ENCODE peak calls at places on chromosomes 1 and 21, in seven cellular contexts. K is neural crest cell, W is fibroblast of mammary gland, M is body of pancreas, E is activated B cell treated with CpG ODN at 0.5 μM for 24 hours, B is GM06990, G is AG04450. J is an unnamed sample.

GRCh38 chr1:37994886-37995566 is 5.2 kb upstream of the SF3A3 start:
- DNase-seq in G (no peak), M (no peak), K (no peak), W (no peak), B (no peak), E (no peak), J (peak)

GRCh38 chr21:14526816-14527689 is 19.1 kb downstream of the SAMSN1 start:
- DNase-seq in B (no peak), E (no peak), M (no peak), K (no peak), G (no peak), W (no peak), J (no peak)

GRCh38 chr1:63320024-63320799 is 2.2 kb upstream of the FOXD3 start:
- DNase-seq in M (no peak), K (peak), W (no peak), B (no peak), G (no peak), E (peak), J (peak)

GRCh38 chr1:108569097-108569728 is 9.3 kb downstream of the EEIG2 start:
- DNase-seq in K (no peak), B (no peak), M (no peak), G (no peak), W (no peak), E (no peak), J (no peak)

GRCh38 chr1:16189921-16190499 is 22.4 kb downstream of the ARHGEF19 start:
- DNase-seq in G (no peak), E (no peak), W (no peak), K (no peak), M (no peak), B (no peak), J (no peak)

GRCh38 chr1:24459551-24460266 is 42.9 kb upstream of the RCAN3 start:
- DNase-seq in W (no peak), B (no peak), K (no peak), G (no peak), M (no peak), E (no peak), J (no peak)

GRCh38 chr1:22471078-22471477 is 19.4 kb downstream of the ZBTB40 start:
- DNase-seq in B (no peak), W (peak), M (peak), E (no peak), K (no peak), G (no peak), J (no peak)

GRCh38 chr1:115531806-115532359 is 109.9 kb upstream of the VANGL1 start:
- DNase-seq in E (no peak), K (no peak), B (no peak), W (no peak), M (no peak), G (no peak), J (no peak)

GRCh38 chr21:43726686-43727570 is 8.0 kb downstream of the PDXK start:
- DNase-seq in B (no peak), W (no peak), K (no peak), G (no peak), E (no peak), M (peak), J (no peak)

GRCh38 chr1:158793604-158794003 is 12.6 kb upstream of the OR6N2 start:
- DNase-seq in K (no peak), G (no peak), M (no peak), W (no peak), E (no peak), B (no peak), J (peak)

GRCh38 chr21:35483267-35483666 is 434.2 kb upstream of the RUNX1 start:
- DNase-seq in K (no peak), E (no peak), G (no peak), B (no peak), M (no peak), W (no peak), J (no peak)

GRCh38 chr1:33736496-33736895 is 127.4 kb upstream of the HMGB4 start:
- DNase-seq in K (no peak), E (no peak), B (no peak), W (no peak), G (no peak), M (no peak), J (no peak)

GRCh38 chr1:156177918-156178654 is 15.8 kb upstream of the SLC25A44 start:
- DNase-seq in E (no peak), G (no peak), M (no peak), B (no peak), W (no peak), K (no peak), J (no peak)

GRCh38 chr1:22465018-22465565 is 13.4 kb downstream of the ZBTB40 start:
- DNase-seq in B (no peak), W (no peak), K (no peak), M (no peak), G (no peak), E (no peak), J (no peak)

GRCh38 chr1:88736633-88737248 is 52.7 kb downstream of the PKN2 start:
- DNase-seq in M (no peak), K (no peak), W (peak), B (peak), G (no peak), E (no peak), J (no peak)

GRCh38 chr1:191582169-191582568 is 576.1 kb upstream of the RGS18 start:
- DNase-seq in W (no peak), E (no peak), G (no peak), K (no peak), M (no peak), B (no peak), J (no peak)

GRCh38 chr1:36133484-36133883 is 8.5 kb upstream of the COL8A2 start:
- DNase-seq in K (no peak), E (no peak), G (peak), M (peak), B (no peak), W (peak), J (no peak)

GRCh38 chr1:201916649-201917249 is 28.1 kb downstream of the SHISA4 start:
- DNase-seq in W (peak), B (no peak), M (peak), K (no peak), G (peak), E (no peak), J (no peak)

GRCh38 chr1:112394743-112395062 is 1.3 kb upstream of the CTTNBP2NL start:
- DNase-seq in M (no peak), W (no peak), B (peak), K (no peak), G (no peak), E (no peak), J (no peak)

GRCh38 chr21:28769683-28770082 is 223.0 kb downstream of the LTN1 start:
- DNase-seq in M (no peak), E (no peak), B (no peak), G (no peak), K (no peak), W (peak), J (no peak)

GRCh38 chr1:67118191-67118590 is 16.6 kb downstream of the C1orf141 start:
- DNase-seq in G (no peak), M (no peak), W (no peak), K (no peak), B (no peak), E (no peak), J (no peak)

GRCh38 chr1:69946935-69947334 is 258.4 kb downstream of the LRRC40 start:
- DNase-seq in B (no peak), E (no peak), W (no peak), M (no peak), K (no peak), G (no peak), J (no peak)

GRCh38 chr1:63821650-63822049 is 47.8 kb downstream of the ROR1 start:
- DNase-seq in W (peak), B (no peak), E (no peak), M (no peak), K (no peak), G (no peak), J (no peak)

GRCh38 chr1:24403806-24404205 is 9.8 kb downstream of the STPG1 start:
- DNase-seq in K (no peak), M (no peak), E (no peak), G (no peak), W (no peak), B (no peak), J (no peak)

GRCh38 chr1:42359466-42359865 is 21.1 kb upstream of the RIMKLA start:
- DNase-seq in M (no peak), B (no peak), K (no peak), W (no peak), G (no peak), E (no peak), J (no peak)

GRCh38 chr1:216705686-216706085 is 17.5 kb downstream of the ESRRG start:
- DNase-seq in W (no peak), K (no peak), B (no peak), M (no peak), G (no peak), E (no peak), J (no peak)

GRCh38 chr1:109112056-109112651 is 1.8 kb upstream of the ELAPOR1 start:
- DNase-seq in W (peak), B (no peak), M (no peak), E (no peak), G (no peak), K (peak), J (peak)

GRCh38 chr1:180981596-180982387 is 40.9 kb downstream of the STX6 start:
- DNase-seq in G (no peak), K (no peak), B (no peak), W (no peak), E (no peak), M (no peak), J (peak)

GRCh38 chr1:46535063-46535462 is 16.4 kb downstream of the KNCN start:
- DNase-seq in G (no peak), B (no peak), E (no peak), M (peak), K (no peak), W (peak), J (peak)
- TF ChIP-seq CTCF in G (peak), B (peak), E (no peak), M (peak), K (peak), W (peak), J (peak)

GRCh38 chr1:203777596-203777995 is 12.6 kb downstream of the LAX1 start:
- DNase-seq in M (no peak), B (no peak), G (no peak), W (no peak), E (no peak), K (no peak), J (no peak)

GRCh38 chr1:203772836-203773235 is 7.9 kb downstream of the LAX1 start:
- DNase-seq in M (no peak), G (no peak), E (no peak), K (no peak), B (no peak), W (no peak), J (no peak)

GRCh38 chr1:203778789-203779188 is 13.8 kb downstream of the LAX1 start:
- DNase-seq in E (no peak), G (no peak), M (no peak), W (no peak), K (no peak), B (no peak), J (no peak)

GRCh38 chr1:203771901-203772301 is 6.9 kb downstream of the LAX1 start:
- DNase-seq in W (no peak), K (no peak), M (no peak), G (no peak), E (no peak), B (no peak), J (no peak)

GRCh38 chr1:203776636-203777035 is 11.7 kb downstream of the LAX1 start:
- DNase-seq in W (no peak), G (no peak), K (no peak), E (no peak), M (no peak), B (no peak), J (no peak)
- TF ChIP-seq CTCF in W (peak), G (peak), K (peak), E (no peak), M (no peak), B (peak), J (no peak)

DNA sequence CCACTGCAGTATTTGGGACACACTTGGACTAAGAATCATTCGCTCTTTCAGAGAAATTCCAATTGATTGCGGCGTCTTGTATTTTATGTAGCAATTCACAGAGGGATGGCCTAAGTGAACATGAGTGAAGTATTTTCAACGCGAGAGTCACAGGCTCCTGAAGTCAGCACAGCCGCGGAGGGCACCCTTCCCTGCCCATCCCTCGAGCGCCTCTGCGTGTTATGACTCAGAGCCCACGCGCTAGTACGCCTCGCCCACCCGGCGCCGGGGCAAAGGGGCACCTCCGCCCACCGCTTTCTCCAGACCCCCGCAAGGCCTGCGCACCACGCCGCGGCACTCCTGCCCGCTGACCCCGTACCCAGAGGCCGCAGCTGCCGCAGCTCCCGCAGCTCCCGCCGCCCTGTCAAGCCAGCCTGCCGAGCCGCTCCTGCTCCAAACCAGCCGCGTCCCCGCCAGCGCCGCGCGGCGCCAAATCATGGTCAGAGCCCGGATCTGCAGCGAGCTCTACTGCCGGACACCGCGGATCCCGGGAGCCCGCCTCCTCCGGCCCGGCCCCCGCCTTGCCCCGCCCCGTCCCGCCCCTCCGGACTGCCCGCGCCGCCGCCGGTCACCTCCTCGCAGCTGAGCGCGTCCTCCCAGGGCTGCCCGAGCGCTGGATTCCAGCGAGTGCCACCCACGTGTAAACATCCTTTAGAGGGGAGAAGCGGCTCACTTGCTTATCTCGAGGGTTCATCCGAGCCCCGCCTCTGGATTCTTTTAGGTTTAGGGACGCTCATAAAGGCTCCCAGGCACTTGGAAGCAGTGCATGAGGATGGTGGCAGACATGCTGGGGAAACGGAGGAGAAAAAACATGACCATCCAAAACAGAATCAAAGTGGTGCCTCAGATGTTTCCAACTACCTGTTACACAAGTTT is at the start of gene GLRX2:
- DNase-seq in W (peak), E (peak), G (peak), M (peak), B (peak), K (peak), J (peak)
- TF ChIP-seq CTCF in W (no peak), E (no peak), G (no peak), M (no peak), B (no peak), K (no peak), J (no peak)

GRCh38 chr1:204358605-204359004 is 1.1 kb downstream of the PLEKHA6 start:
- DNase-seq in M (no peak), W (no peak), G (no peak), B (no peak), E (no peak), K (no peak), J (no peak)

GRCh38 chr1:204359131-204359473 is 627 bp downstream of the PLEKHA6 start:
- DNase-seq in B (no peak), W (no peak), E (no peak), G (no peak), M (no peak), K (no peak), J (no peak)

GRCh38 chr1:204358145-204358544 is 1.6 kb downstream of the PLEKHA6 start:
- DNase-seq in B (no peak), E (no peak), K (no peak), W (no peak), M (no peak), G (no peak), J (no peak)

GRCh38 chr1:204360314-204360713 is 585 bp upstream of the PLEKHA6 start:
- DNase-seq in K (no peak), B (no peak), W (no peak), G (no peak), M (no peak), E (no peak), J (no peak)

DNA sequence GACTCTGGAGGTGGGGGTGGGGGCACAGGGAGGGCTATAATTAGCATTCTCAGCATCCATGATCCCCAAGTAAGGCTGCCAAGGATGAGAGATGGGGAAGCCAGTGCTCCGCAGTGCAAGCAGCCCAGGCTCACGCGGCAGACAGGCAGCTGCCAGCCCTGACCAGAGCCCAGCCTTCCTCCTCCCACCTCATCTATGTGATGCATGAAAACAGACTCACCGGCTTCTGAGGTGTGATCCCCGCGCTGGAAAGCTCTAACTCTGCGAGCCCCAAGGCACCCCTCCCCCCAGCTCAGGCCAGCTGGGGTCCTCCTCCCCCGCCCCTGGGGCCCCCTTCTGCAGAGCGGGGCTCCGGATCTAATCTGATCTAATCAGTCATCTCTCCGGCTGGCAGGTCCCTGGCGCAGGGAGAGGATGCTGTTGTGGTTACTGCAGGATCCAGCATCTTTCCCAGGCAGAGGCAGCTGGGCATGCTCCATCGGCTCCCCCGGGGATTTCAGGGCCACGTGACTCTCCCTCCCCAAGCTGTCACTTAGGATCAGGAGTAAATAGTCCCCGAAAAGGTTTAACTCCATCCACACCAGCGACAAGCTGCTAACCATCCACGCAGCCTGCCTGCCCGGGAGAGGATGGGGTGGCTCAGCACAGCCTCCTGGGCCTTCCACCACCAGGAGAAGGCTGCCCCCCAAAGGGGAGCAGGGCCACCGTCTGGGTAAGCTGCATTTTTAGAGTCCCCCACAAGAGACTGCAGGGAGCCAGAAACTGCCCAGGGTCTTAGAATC is at the start of gene PLEKHA6:
- DNase-seq in B (no peak), K (no peak), G (no peak), M (no peak), E (no peak), W (peak), J (no peak)
- TF ChIP-seq CTCF in B (no peak), K (peak), G (peak), M (no peak), E (no peak), W (peak), J (no peak)